ENCODE peak calls at places on chromosomes 3 and 15, in five cellular contexts. S is foreskin fibroblast, E is omental fat pad, V is AG09319, M is neural progenitor cell. C is an unnamed sample.

GRCh38 chr3:142501004-142501926 is 53.4 kb upstream of the XRN1 start:
- DNase-seq in S (peak), E (no peak), V (peak), M (no peak), C (no peak)

GRCh38 chr15:83323296-83323711 is 38.8 kb upstream of the BNC1 start:
- DNase-seq in S (peak), E (no peak), V (peak), M (no peak), C (no peak)

GRCh38 chr3:27228805-27229204 is 140.4 kb downstream of the NEK10 start:
- DNase-seq in S (no peak), E (no peak), V (no peak), M (peak), C (no peak)

GRCh38 chr3:5252111-5252510 is 64.6 kb downstream of the EDEM1 start:
- DNase-seq in S (no peak), E (no peak), V (no peak), M (no peak), C (no peak)

GRCh38 chr15:45449878-45450277 is 71.5 kb upstream of the GATM start:
- DNase-seq in S (no peak), E (no peak), V (no peak), M (no peak), C (no peak)

GRCh38 chr3:134896696-134897095 is 101.6 kb downstream of the EPHB1 start:
- DNase-seq in S (no peak), E (no peak), V (no peak), M (no peak), C (no peak)

GRCh38 chr15:92979011-92979701 is 79.0 kb downstream of the CHD2 start:
- DNase-seq in S (no peak), E (no peak), V (no peak), M (no peak), C (no peak)

GRCh38 chr3:149548729-149549065 is 74.2 kb downstream of the TM4SF4 start:
- DNase-seq in S (no peak), E (no peak), V (no peak), M (no peak), C (no peak)

GRCh38 chr3:117632191-117632590 is 922.6 kb downstream of the TUSC7 start:
- DNase-seq in S (no peak), E (no peak), V (no peak), M (no peak), C (no peak)

GRCh38 chr3:101387351-101387750 is 67.0 kb upstream of the IMPG2 start:
- DNase-seq in S (no peak), E (no peak), V (no peak), M (no peak), C (no peak)

GRCh38 chr3:41200669-41201021 is 1.3 kb downstream of the CTNNB1 start:
- DNase-seq in S (peak), E (no peak), V (no peak), M (peak), C (no peak)

GRCh38 chr15:48966595-48967301 is 3.0 kb upstream of the SHC4 start:
- DNase-seq in S (peak), E (no peak), V (no peak), M (no peak), C (no peak)

GRCh38 chr15:56537881-56538280 is 72.9 kb upstream of the MNS1 start:
- DNase-seq in S (no peak), E (no peak), V (no peak), M (no peak), C (no peak)

GRCh38 chr15:69126054-69126469 is 34.4 kb upstream of the GLCE start:
- DNase-seq in S (peak), E (no peak), V (no peak), M (no peak), C (no peak)

GRCh38 chr15:69131362-69132215 is 28.8 kb upstream of the GLCE start:
- DNase-seq in S (no peak), E (no peak), V (no peak), M (no peak), C (no peak)

GRCh38 chr15:69132430-69132829 is 28.0 kb upstream of the GLCE start:
- DNase-seq in S (no peak), E (no peak), V (no peak), M (no peak), C (no peak)

GRCh38 chr15:69127226-69127625 is 33.2 kb upstream of the GLCE start:
- DNase-seq in S (no peak), E (no peak), V (no peak), M (no peak), C (no peak)

GRCh38 chr15:69129026-69129385 is 31.4 kb upstream of the GLCE start:
- DNase-seq in S (no peak), E (no peak), V (no peak), M (no peak), C (no peak)
- TF ChIP-seq CTCF in S (no peak), E (no peak), V (no peak), M (no peak), C (no peak)

GRCh38 chr15:96585634-96586386 is 255.3 kb downstream of the NR2F2 start:
- DNase-seq in S (peak), E (no peak), V (peak), M (peak), C (no peak)
- TF ChIP-seq CTCF in S (peak), E (no peak), V (peak), M (peak), C (no peak)

GRCh38 chr3:127802620-127803019 is 19.7 kb downstream of the MGLL start:
- DNase-seq in S (no peak), E (no peak), V (no peak), M (no peak), C (no peak)
- TF ChIP-seq CTCF in S (no peak), E (no peak), V (no peak), M (no peak), C (no peak)

GRCh38 chr3:140910860-140911259 is 30.8 kb upstream of the SLC25A36 start:
- DNase-seq in S (peak), E (no peak), V (no peak), M (peak), C (no peak)
- TF ChIP-seq CTCF in S (no peak), E (no peak), V (no peak), M (peak), C (no peak)

GRCh38 chr3:52176188-52176752 is 21.7 kb upstream of the ALAS1 start:
- DNase-seq in S (no peak), E (no peak), V (no peak), M (no peak), C (no peak)

GRCh38 chr3:52176951-52177700 is 20.8 kb upstream of the ALAS1 start:
- DNase-seq in S (no peak), E (no peak), V (no peak), M (no peak), C (no peak)

GRCh38 chr3:52177701-52178042 is 20.3 kb upstream of the ALAS1 start:
- DNase-seq in S (no peak), E (no peak), V (no peak), M (no peak), C (no peak)

GRCh38 chr3:52175416-52176187 is 21.4 kb upstream of the POC1A start:
- DNase-seq in S (no peak), E (no peak), V (no peak), M (no peak), C (no peak)

GRCh38 chr3:52178537-52178936 is 19.4 kb upstream of the ALAS1 start:
- DNase-seq in S (no peak), E (no peak), V (no peak), M (no peak), C (no peak)
- TF ChIP-seq CTCF in S (no peak), E (no peak), V (no peak), M (no peak), C (no peak)

GRCh38 chr3:48982686-48983085 is 7.4 kb upstream of the P4HTM start:
- DNase-seq in S (no peak), E (no peak), V (no peak), M (no peak), C (no peak)

GRCh38 chr3:48982016-48982415 is 8.0 kb upstream of the P4HTM start:
- DNase-seq in S (no peak), E (no peak), V (no peak), M (no peak), C (no peak)

GRCh38 chr3:48983096-48983495 is 6.9 kb upstream of the P4HTM start:
- DNase-seq in S (no peak), E (no peak), V (no peak), M (no peak), C (no peak)

GRCh38 chr3:48980295-48980694 is 9.7 kb upstream of the P4HTM start:
- DNase-seq in S (no peak), E (no peak), V (no peak), M (no peak), C (no peak)

DNA sequence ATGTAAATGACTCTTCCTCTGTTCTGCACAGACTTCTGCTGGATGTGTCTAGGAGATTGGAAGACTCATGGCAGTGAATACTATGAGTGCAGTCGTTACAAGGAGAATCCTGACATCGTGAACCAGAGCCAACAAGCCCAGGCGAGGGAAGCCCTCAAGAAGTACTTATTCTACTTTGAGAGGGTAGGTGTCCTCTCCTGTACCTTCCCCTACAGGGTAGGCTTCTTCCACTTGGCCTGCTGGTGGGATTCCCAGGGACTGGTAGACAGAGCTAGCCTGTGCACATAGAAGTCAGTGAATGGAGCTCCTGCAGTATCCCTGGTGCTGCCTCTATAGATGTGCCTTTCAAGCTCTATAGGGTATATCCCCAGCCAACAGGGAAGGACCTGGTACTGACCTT is 10.6 kb upstream of the P4HTM start:
- DNase-seq in S (no peak), E (no peak), V (no peak), M (no peak), C (no peak)
- TF ChIP-seq CTCF in S (no peak), E (no peak), V (no peak), M (no peak), C (no peak)

DNA sequence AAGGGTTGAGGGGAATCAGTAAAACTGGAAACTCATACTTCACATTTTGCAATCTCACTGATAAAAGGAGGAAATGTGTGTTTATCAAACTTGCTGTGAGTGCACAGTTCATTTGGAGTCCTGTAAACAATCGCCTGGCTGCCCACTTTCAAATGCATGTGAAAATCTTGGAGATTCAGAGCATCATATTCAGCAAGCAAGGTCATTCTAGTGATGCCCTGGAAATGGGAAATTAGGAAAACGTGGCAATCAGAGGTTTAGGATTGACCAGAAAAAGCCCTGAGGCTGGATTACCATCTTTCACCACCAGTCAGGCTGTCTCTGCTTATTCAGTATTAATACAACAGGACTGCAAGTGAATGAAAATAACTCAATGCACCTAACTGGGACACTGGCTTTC is 23.9 kb downstream of the DPH6 start:
- DNase-seq in S (peak), E (no peak), V (peak), M (no peak), C (no peak)
- TF ChIP-seq CTCF in S (no peak), E (no peak), V (peak), M (no peak), C (no peak)

GRCh38 chr15:34754171-34754580 is 622 bp downstream of the GJD2 start:
- DNase-seq in S (no peak), E (no peak), V (no peak), M (peak), C (no peak)

GRCh38 chr15:34757262-34757661 is 2.5 kb upstream of the GJD2 start:
- DNase-seq in S (no peak), E (no peak), V (no peak), M (no peak), C (no peak)

GRCh38 chr15:34753236-34753894 is 1.4 kb downstream of the GJD2 start:
- DNase-seq in S (peak), E (no peak), V (no peak), M (peak), C (peak)

GRCh38 chr15:34755419-34755773 is 598 bp upstream of the GJD2 start:
- DNase-seq in S (no peak), E (no peak), V (no peak), M (no peak), C (no peak)

DNA sequence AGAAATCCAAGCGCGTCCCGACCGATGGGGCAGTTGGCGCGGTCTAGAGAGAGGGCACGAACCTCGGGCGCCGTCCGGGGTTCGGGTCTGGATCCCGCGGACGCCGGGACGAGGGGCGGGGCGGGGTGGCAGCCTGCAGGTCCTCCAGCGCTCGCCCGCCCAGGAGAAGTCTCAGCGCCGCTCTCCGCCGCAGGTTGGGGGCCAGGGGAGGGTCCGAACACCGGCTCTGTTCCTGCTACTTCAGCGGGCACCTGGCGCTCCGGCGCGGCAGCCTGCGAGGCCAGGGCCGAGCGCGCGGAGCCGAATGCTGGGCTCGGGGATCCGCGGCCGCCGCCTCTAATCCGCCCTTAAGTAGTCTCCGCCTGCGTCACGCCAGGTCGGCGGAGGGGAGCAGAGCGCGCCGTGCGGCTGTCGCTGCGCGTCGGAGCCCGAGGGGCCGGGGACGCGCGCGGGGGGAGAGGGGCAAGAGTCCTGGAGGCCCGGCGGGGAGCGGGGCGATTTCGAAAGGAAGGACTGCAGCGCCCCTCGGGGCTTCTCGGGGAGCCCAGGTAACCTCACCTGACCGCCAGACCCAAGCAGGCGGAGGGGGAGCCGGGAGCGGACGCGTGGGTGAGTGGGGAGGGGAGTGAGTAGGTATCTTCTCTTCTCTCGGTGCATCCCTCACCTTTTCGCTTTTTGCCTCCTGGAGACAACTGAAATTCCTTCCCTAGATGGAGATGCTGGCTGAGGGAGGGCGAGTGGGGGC is at the start of gene GJD2:
- DNase-seq in S (peak), E (no peak), V (no peak), M (peak), C (peak)
- TF ChIP-seq CTCF in S (no peak), E (no peak), V (no peak), M (no peak), C (no peak)

GRCh38 chr15:34795267-34796081 is at the start of gene ACTC1:
- DNase-seq in S (peak), E (no peak), V (no peak), M (peak), C (peak)
- TF ChIP-seq CTCF in S (peak), E (no peak), V (peak), M (peak), C (no peak)

DNA sequence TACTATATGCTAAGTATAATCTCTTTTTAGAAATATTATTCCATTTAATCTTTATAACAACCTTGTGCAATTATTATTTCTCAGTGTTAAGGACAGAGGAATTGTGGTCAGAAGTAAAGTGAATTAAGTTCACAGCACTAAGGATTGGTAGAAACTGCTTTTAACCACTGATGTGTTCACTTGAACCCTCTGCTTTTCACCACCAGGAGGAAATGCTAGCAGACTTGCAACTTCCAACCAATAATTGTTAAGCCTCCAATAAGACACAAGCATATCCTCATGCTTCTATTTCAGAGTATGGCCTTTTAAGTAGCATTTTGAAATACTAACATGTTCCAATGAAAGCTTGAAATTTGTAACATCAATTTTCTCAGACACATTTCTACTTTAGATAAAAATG is 527.4 kb downstream of the SI start:
- DNase-seq in S (no peak), E (no peak), V (no peak), M (no peak), C (no peak)
- TF ChIP-seq CTCF in S (no peak), E (no peak), V (no peak), M (peak), C (no peak)

C was measured in mesothelial cell of epicardium.